ENCODE peak calls at places on chromosome 20, in five cellular contexts. One of them, this sample, is unnamed.

GRCh38 chr20:37498066-37498702 is 22.9 kb upstream of the NNAT start:
- DNase-seq in activated CD4-positive, alpha-beta T cell treated with anti-CD3 and anti-CD28 coated beads, Interleukin-2, amount 50 U/mL, for 4 hours: no peak
- DNase-seq in T-helper 17 cell: no peak
- DNase-seq in activated T-cell treated with anti-CD3 and anti-CD28 coated beads for 4 hours: no peak
- DNase-seq in T-cell: no peak
- DNase-seq in this sample: no peak

GRCh38 chr20:63973636-63974401 is 4.1 kb upstream of the ZNF512B start:
- DNase-seq in activated CD4-positive, alpha-beta T cell treated with anti-CD3 and anti-CD28 coated beads, Interleukin-2, amount 50 U/mL, for 4 hours: peak
- DNase-seq in T-helper 17 cell: peak
- DNase-seq in activated T-cell treated with anti-CD3 and anti-CD28 coated beads for 4 hours: peak
- DNase-seq in T-cell: peak
- DNase-seq in this sample: peak

GRCh38 chr20:63794614-63795013 is 36.5 kb downstream of the ZBTB46 start:
- DNase-seq in activated CD4-positive, alpha-beta T cell treated with anti-CD3 and anti-CD28 coated beads, Interleukin-2, amount 50 U/mL, for 4 hours: no peak
- DNase-seq in T-helper 17 cell: no peak
- DNase-seq in activated T-cell treated with anti-CD3 and anti-CD28 coated beads for 4 hours: no peak
- DNase-seq in T-cell: no peak
- DNase-seq in this sample: no peak

GRCh38 chr20:62022575-62023139 is 43.0 kb downstream of the TAF4 start:
- DNase-seq in activated CD4-positive, alpha-beta T cell treated with anti-CD3 and anti-CD28 coated beads, Interleukin-2, amount 50 U/mL, for 4 hours: no peak
- DNase-seq in T-helper 17 cell: no peak
- DNase-seq in activated T-cell treated with anti-CD3 and anti-CD28 coated beads for 4 hours: no peak
- DNase-seq in T-cell: no peak
- DNase-seq in this sample: no peak

GRCh38 chr20:39312107-39312506 is 350.0 kb downstream of the DHX35 start:
- DNase-seq in activated CD4-positive, alpha-beta T cell treated with anti-CD3 and anti-CD28 coated beads, Interleukin-2, amount 50 U/mL, for 4 hours: no peak
- DNase-seq in T-helper 17 cell: no peak
- DNase-seq in activated T-cell treated with anti-CD3 and anti-CD28 coated beads for 4 hours: no peak
- DNase-seq in T-cell: no peak
- DNase-seq in this sample: no peak

GRCh38 chr20:17896771-17897369 is 71.7 kb downstream of the SNX5 start:
- DNase-seq in activated CD4-positive, alpha-beta T cell treated with anti-CD3 and anti-CD28 coated beads, Interleukin-2, amount 50 U/mL, for 4 hours: no peak
- DNase-seq in T-helper 17 cell: no peak
- DNase-seq in activated T-cell treated with anti-CD3 and anti-CD28 coated beads for 4 hours: no peak
- DNase-seq in T-cell: no peak
- DNase-seq in this sample: no peak

GRCh38 chr20:51121272-51121671 is 98.4 kb upstream of the KCNG1 start:
- DNase-seq in activated CD4-positive, alpha-beta T cell treated with anti-CD3 and anti-CD28 coated beads, Interleukin-2, amount 50 U/mL, for 4 hours: no peak
- DNase-seq in T-helper 17 cell: no peak
- DNase-seq in activated T-cell treated with anti-CD3 and anti-CD28 coated beads for 4 hours: no peak
- DNase-seq in T-cell: no peak
- DNase-seq in this sample: no peak

GRCh38 chr20:57223648-57224489 is 42.6 kb downstream of the BMP7 start:
- DNase-seq in activated CD4-positive, alpha-beta T cell treated with anti-CD3 and anti-CD28 coated beads, Interleukin-2, amount 50 U/mL, for 4 hours: no peak
- DNase-seq in T-helper 17 cell: no peak
- DNase-seq in activated T-cell treated with anti-CD3 and anti-CD28 coated beads for 4 hours: no peak
- DNase-seq in T-cell: no peak
- DNase-seq in this sample: no peak

GRCh38 chr20:32385541-32385940 is 27.4 kb downstream of the ASXL1 start:
- DNase-seq in activated CD4-positive, alpha-beta T cell treated with anti-CD3 and anti-CD28 coated beads, Interleukin-2, amount 50 U/mL, for 4 hours: no peak
- DNase-seq in T-helper 17 cell: no peak
- DNase-seq in activated T-cell treated with anti-CD3 and anti-CD28 coated beads for 4 hours: no peak
- DNase-seq in T-cell: no peak
- DNase-seq in this sample: no peak

GRCh38 chr20:57990396-57990987 is 238.0 kb downstream of the ANKRD60 start:
- DNase-seq in activated CD4-positive, alpha-beta T cell treated with anti-CD3 and anti-CD28 coated beads, Interleukin-2, amount 50 U/mL, for 4 hours: no peak
- DNase-seq in T-helper 17 cell: no peak
- DNase-seq in activated T-cell treated with anti-CD3 and anti-CD28 coated beads for 4 hours: no peak
- DNase-seq in T-cell: no peak
- DNase-seq in this sample: no peak

GRCh38 chr20:57582432-57583288 is 21.8 kb downstream of the PCK1 start:
- DNase-seq in activated CD4-positive, alpha-beta T cell treated with anti-CD3 and anti-CD28 coated beads, Interleukin-2, amount 50 U/mL, for 4 hours: no peak
- DNase-seq in T-helper 17 cell: no peak
- DNase-seq in activated T-cell treated with anti-CD3 and anti-CD28 coated beads for 4 hours: no peak
- DNase-seq in T-cell: no peak
- DNase-seq in this sample: no peak

GRCh38 chr20:48461351-48461750 is 366.4 kb downstream of the PREX1 start:
- DNase-seq in activated CD4-positive, alpha-beta T cell treated with anti-CD3 and anti-CD28 coated beads, Interleukin-2, amount 50 U/mL, for 4 hours: no peak
- DNase-seq in T-helper 17 cell: no peak
- DNase-seq in activated T-cell treated with anti-CD3 and anti-CD28 coated beads for 4 hours: no peak
- DNase-seq in T-cell: no peak
- DNase-seq in this sample: no peak

GRCh38 chr20:22789661-22790060 is 205.3 kb upstream of the FOXA2 start:
- DNase-seq in activated CD4-positive, alpha-beta T cell treated with anti-CD3 and anti-CD28 coated beads, Interleukin-2, amount 50 U/mL, for 4 hours: no peak
- DNase-seq in T-helper 17 cell: no peak
- DNase-seq in activated T-cell treated with anti-CD3 and anti-CD28 coated beads for 4 hours: no peak
- DNase-seq in T-cell: no peak
- DNase-seq in this sample: no peak

GRCh38 chr20:45104786-45105185 is 3.9 kb upstream of the KCNS1 start:
- DNase-seq in activated CD4-positive, alpha-beta T cell treated with anti-CD3 and anti-CD28 coated beads, Interleukin-2, amount 50 U/mL, for 4 hours: no peak
- DNase-seq in T-helper 17 cell: no peak
- DNase-seq in activated T-cell treated with anti-CD3 and anti-CD28 coated beads for 4 hours: no peak
- DNase-seq in T-cell: no peak
- DNase-seq in this sample: no peak

GRCh38 chr20:40524071-40524470 is 165.0 kb downstream of the MAFB start:
- DNase-seq in activated CD4-positive, alpha-beta T cell treated with anti-CD3 and anti-CD28 coated beads, Interleukin-2, amount 50 U/mL, for 4 hours: no peak
- DNase-seq in T-helper 17 cell: no peak
- DNase-seq in activated T-cell treated with anti-CD3 and anti-CD28 coated beads for 4 hours: no peak
- DNase-seq in T-cell: no peak
- DNase-seq in this sample: no peak

GRCh38 chr20:1265916-1266166 is 253 bp upstream of the SNPH start:
- DNase-seq in activated CD4-positive, alpha-beta T cell treated with anti-CD3 and anti-CD28 coated beads, Interleukin-2, amount 50 U/mL, for 4 hours: no peak
- DNase-seq in T-helper 17 cell: no peak
- DNase-seq in activated T-cell treated with anti-CD3 and anti-CD28 coated beads for 4 hours: no peak
- DNase-seq in T-cell: no peak
- DNase-seq in this sample: no peak

GRCh38 chr20:11907621-11908020 is 10.1 kb upstream of the BTBD3 start:
- DNase-seq in activated CD4-positive, alpha-beta T cell treated with anti-CD3 and anti-CD28 coated beads, Interleukin-2, amount 50 U/mL, for 4 hours: no peak
- DNase-seq in T-helper 17 cell: no peak
- DNase-seq in activated T-cell treated with anti-CD3 and anti-CD28 coated beads for 4 hours: no peak
- DNase-seq in T-cell: no peak
- DNase-seq in this sample: no peak

GRCh38 chr20:61812771-61813485 is 252.8 kb downstream of the TAF4 start:
- DNase-seq in activated CD4-positive, alpha-beta T cell treated with anti-CD3 and anti-CD28 coated beads, Interleukin-2, amount 50 U/mL, for 4 hours: no peak
- DNase-seq in T-helper 17 cell: no peak
- DNase-seq in activated T-cell treated with anti-CD3 and anti-CD28 coated beads for 4 hours: no peak
- DNase-seq in T-cell: no peak
- DNase-seq in this sample: no peak

GRCh38 chr20:48056218-48056617 is 270.9 kb upstream of the SULF2 start:
- DNase-seq in activated CD4-positive, alpha-beta T cell treated with anti-CD3 and anti-CD28 coated beads, Interleukin-2, amount 50 U/mL, for 4 hours: no peak
- DNase-seq in T-helper 17 cell: no peak
- DNase-seq in activated T-cell treated with anti-CD3 and anti-CD28 coated beads for 4 hours: no peak
- DNase-seq in T-cell: no peak
- DNase-seq in this sample: no peak

GRCh38 chr20:62887147-62887859 is 25.7 kb upstream of the TCFL5 start:
- DNase-seq in activated CD4-positive, alpha-beta T cell treated with anti-CD3 and anti-CD28 coated beads, Interleukin-2, amount 50 U/mL, for 4 hours: no peak
- DNase-seq in T-helper 17 cell: no peak
- DNase-seq in activated T-cell treated with anti-CD3 and anti-CD28 coated beads for 4 hours: no peak
- DNase-seq in T-cell: peak
- DNase-seq in this sample: no peak

GRCh38 chr20:48921883-48922867 is 664 bp downstream of the ARFGEF2 start:
- DNase-seq in activated CD4-positive, alpha-beta T cell treated with anti-CD3 and anti-CD28 coated beads, Interleukin-2, amount 50 U/mL, for 4 hours: no peak
- DNase-seq in T-helper 17 cell: no peak
- DNase-seq in activated T-cell treated with anti-CD3 and anti-CD28 coated beads for 4 hours: no peak
- DNase-seq in T-cell: no peak
- DNase-seq in this sample: no peak

GRCh38 chr20:61253264-61253639 is 1.2 kb downstream of the CDH4 start:
- DNase-seq in activated CD4-positive, alpha-beta T cell treated with anti-CD3 and anti-CD28 coated beads, Interleukin-2, amount 50 U/mL, for 4 hours: no peak
- DNase-seq in T-helper 17 cell: no peak
- DNase-seq in activated T-cell treated with anti-CD3 and anti-CD28 coated beads for 4 hours: no peak
- DNase-seq in T-cell: no peak
- DNase-seq in this sample: no peak

GRCh38 chr20:45780159-45780558 is 11.5 kb downstream of the WFDC3 start:
- DNase-seq in activated CD4-positive, alpha-beta T cell treated with anti-CD3 and anti-CD28 coated beads, Interleukin-2, amount 50 U/mL, for 4 hours: no peak
- DNase-seq in T-helper 17 cell: no peak
- DNase-seq in activated T-cell treated with anti-CD3 and anti-CD28 coated beads for 4 hours: no peak
- DNase-seq in T-cell: no peak
- DNase-seq in this sample: no peak

GRCh38 chr20:32982617-32983458 is 21.4 kb downstream of the SUN5 start:
- DNase-seq in activated CD4-positive, alpha-beta T cell treated with anti-CD3 and anti-CD28 coated beads, Interleukin-2, amount 50 U/mL, for 4 hours: no peak
- DNase-seq in T-helper 17 cell: no peak
- DNase-seq in activated T-cell treated with anti-CD3 and anti-CD28 coated beads for 4 hours: no peak
- DNase-seq in T-cell: no peak
- DNase-seq in this sample: no peak

GRCh38 chr20:43043887-43044286 is 145.8 kb downstream of the PTPRT start:
- DNase-seq in activated CD4-positive, alpha-beta T cell treated with anti-CD3 and anti-CD28 coated beads, Interleukin-2, amount 50 U/mL, for 4 hours: no peak
- DNase-seq in T-helper 17 cell: no peak
- DNase-seq in activated T-cell treated with anti-CD3 and anti-CD28 coated beads for 4 hours: no peak
- DNase-seq in T-cell: no peak
- DNase-seq in this sample: no peak

GRCh38 chr20:50834599-50835005 is 39.7 kb downstream of the BCAS4 start:
- DNase-seq in activated CD4-positive, alpha-beta T cell treated with anti-CD3 and anti-CD28 coated beads, Interleukin-2, amount 50 U/mL, for 4 hours: no peak
- DNase-seq in T-helper 17 cell: no peak
- DNase-seq in activated T-cell treated with anti-CD3 and anti-CD28 coated beads for 4 hours: no peak
- DNase-seq in T-cell: no peak
- DNase-seq in this sample: no peak

GRCh38 chr20:45629496-45630100 is at the start of gene WFDC10A:
- DNase-seq in activated CD4-positive, alpha-beta T cell treated with anti-CD3 and anti-CD28 coated beads, Interleukin-2, amount 50 U/mL, for 4 hours: no peak
- DNase-seq in T-helper 17 cell: no peak
- DNase-seq in activated T-cell treated with anti-CD3 and anti-CD28 coated beads for 4 hours: peak
- DNase-seq in T-cell: no peak
- DNase-seq in this sample: no peak

GRCh38 chr20:1391640-1392442 is 1.0 kb downstream of the FKBP1A start:
- DNase-seq in activated CD4-positive, alpha-beta T cell treated with anti-CD3 and anti-CD28 coated beads, Interleukin-2, amount 50 U/mL, for 4 hours: no peak
- DNase-seq in T-helper 17 cell: no peak
- DNase-seq in activated T-cell treated with anti-CD3 and anti-CD28 coated beads for 4 hours: no peak
- DNase-seq in T-cell: no peak
- DNase-seq in this sample: no peak

GRCh38 chr20:17887331-17888030 is 81.1 kb downstream of the SNX5 start:
- DNase-seq in activated CD4-positive, alpha-beta T cell treated with anti-CD3 and anti-CD28 coated beads, Interleukin-2, amount 50 U/mL, for 4 hours: no peak
- DNase-seq in T-helper 17 cell: no peak
- DNase-seq in activated T-cell treated with anti-CD3 and anti-CD28 coated beads for 4 hours: no peak
- DNase-seq in T-cell: no peak
- DNase-seq in this sample: no peak

GRCh38 chr20:1328680-1329330 is at the start of gene SDCBP2:
- DNase-seq in activated CD4-positive, alpha-beta T cell treated with anti-CD3 and anti-CD28 coated beads, Interleukin-2, amount 50 U/mL, for 4 hours: no peak
- DNase-seq in T-helper 17 cell: no peak
- DNase-seq in activated T-cell treated with anti-CD3 and anti-CD28 coated beads for 4 hours: no peak
- DNase-seq in T-cell: no peak
- DNase-seq in this sample: no peak

GRCh38 chr20:18585134-18585533 is 2.7 kb upstream of the DTD1 start:
- DNase-seq in activated CD4-positive, alpha-beta T cell treated with anti-CD3 and anti-CD28 coated beads, Interleukin-2, amount 50 U/mL, for 4 hours: no peak
- DNase-seq in T-helper 17 cell: no peak
- DNase-seq in activated T-cell treated with anti-CD3 and anti-CD28 coated beads for 4 hours: no peak
- DNase-seq in T-cell: no peak
- DNase-seq in this sample: no peak

GRCh38 chr20:8205996-8206395 is 73.9 kb downstream of the PLCB1 start:
- DNase-seq in activated CD4-positive, alpha-beta T cell treated with anti-CD3 and anti-CD28 coated beads, Interleukin-2, amount 50 U/mL, for 4 hours: no peak
- DNase-seq in T-helper 17 cell: no peak
- DNase-seq in activated T-cell treated with anti-CD3 and anti-CD28 coated beads for 4 hours: no peak
- DNase-seq in T-cell: no peak
- DNase-seq in this sample: no peak

GRCh38 chr20:39289316-39289715 is 327.2 kb downstream of the DHX35 start:
- DNase-seq in activated CD4-positive, alpha-beta T cell treated with anti-CD3 and anti-CD28 coated beads, Interleukin-2, amount 50 U/mL, for 4 hours: no peak
- DNase-seq in T-helper 17 cell: no peak
- DNase-seq in activated T-cell treated with anti-CD3 and anti-CD28 coated beads for 4 hours: no peak
- DNase-seq in T-cell: no peak
- DNase-seq in this sample: no peak

GRCh38 chr20:15419856-15420255 is 1082.4 kb upstream of the FLRT3 start:
- DNase-seq in activated CD4-positive, alpha-beta T cell treated with anti-CD3 and anti-CD28 coated beads, Interleukin-2, amount 50 U/mL, for 4 hours: no peak
- DNase-seq in T-helper 17 cell: no peak
- DNase-seq in activated T-cell treated with anti-CD3 and anti-CD28 coated beads for 4 hours: no peak
- DNase-seq in T-cell: no peak
- DNase-seq in this sample: no peak

GRCh38 chr20:46592580-46593362 is 42.3 kb upstream of the OCSTAMP start:
- DNase-seq in activated CD4-positive, alpha-beta T cell treated with anti-CD3 and anti-CD28 coated beads, Interleukin-2, amount 50 U/mL, for 4 hours: no peak
- DNase-seq in T-helper 17 cell: no peak
- DNase-seq in activated T-cell treated with anti-CD3 and anti-CD28 coated beads for 4 hours: no peak
- DNase-seq in T-cell: no peak
- DNase-seq in this sample: no peak

GRCh38 chr20:34982270-34983088 is 26.8 kb downstream of the MYH7B start:
- DNase-seq in activated CD4-positive, alpha-beta T cell treated with anti-CD3 and anti-CD28 coated beads, Interleukin-2, amount 50 U/mL, for 4 hours: no peak
- DNase-seq in T-helper 17 cell: no peak
- DNase-seq in activated T-cell treated with anti-CD3 and anti-CD28 coated beads for 4 hours: no peak
- DNase-seq in T-cell: no peak
- DNase-seq in this sample: no peak

GRCh38 chr20:33732166-33732970 is 572 bp downstream of the ZNF341 start:
- DNase-seq in activated CD4-positive, alpha-beta T cell treated with anti-CD3 and anti-CD28 coated beads, Interleukin-2, amount 50 U/mL, for 4 hours: peak
- DNase-seq in T-helper 17 cell: no peak
- DNase-seq in activated T-cell treated with anti-CD3 and anti-CD28 coated beads for 4 hours: peak
- DNase-seq in T-cell: no peak
- DNase-seq in this sample: peak